ENCODE peak calls at places on chromosomes 3 and 15, in four cellular contexts. X is GM12878, T is HepG2, H is HCT116. F is an unnamed sample.

GRCh38 chr3:147397911-147398809 is 8.2 kb downstream of the ZIC4 start:
- DNase-seq in X (no peak), T (no peak), H (no peak), F (no peak)

GRCh38 chr15:32784571-32784970 is 66.8 kb downstream of the GREM1 start:
- DNase-seq in X (no peak), T (no peak), H (no peak), F (no peak)

GRCh38 chr3:169886671-169887070 is 16.9 kb upstream of the LRRC31 start:
- DNase-seq in X (no peak), T (no peak), H (no peak), F (no peak)

GRCh38 chr15:85120351-85121113 is 138.9 kb downstream of the PDE8A start:
- DNase-seq in X (no peak), T (no peak), H (no peak), F (no peak)

GRCh38 chr3:64321747-64322146 is 96.5 kb upstream of the PRICKLE2 start:
- DNase-seq in X (no peak), T (no peak), H (no peak), F (no peak)

GRCh38 chr3:122576174-122576940 is 1.1 kb upstream of the PARP15 start:
- DNase-seq in X (peak; percentile 100), T (no peak), H (no peak), F (no peak)

GRCh38 chr3:74465652-74466415 is 148.6 kb downstream of the CNTN3 start:
- DNase-seq in X (no peak), T (no peak), H (no peak), F (no peak)

GRCh38 chr3:112810561-112810960 is 36.1 kb downstream of the CD200R1L start:
- DNase-seq in X (no peak), T (no peak), H (no peak), F (no peak)

GRCh38 chr3:29347412-29347811 is 66.5 kb downstream of the RBMS3 start:
- DNase-seq in X (no peak), T (no peak), H (no peak), F (no peak)

GRCh38 chr3:123389338-123389910 is 59.5 kb downstream of the ADCY5 start:
- DNase-seq in X (no peak), T (no peak), H (no peak), F (no peak)

GRCh38 chr3:30344288-30344687 is 262.1 kb upstream of the TGFBR2 start:
- DNase-seq in X (no peak), T (peak; percentile 89), H (no peak), F (no peak)

GRCh38 chr3:130258532-130258952 is 86.9 kb upstream of the COL6A5 start:
- DNase-seq in X (no peak), T (no peak), H (no peak), F (no peak)

GRCh38 chr3:105970283-105970682 is 101.5 kb upstream of the CBLB start:
- DNase-seq in X (no peak), T (no peak), H (no peak), F (no peak)

GRCh38 chr15:49242820-49243219 is 72.8 kb downstream of the GALK2 start:
- DNase-seq in X (no peak), T (no peak), H (no peak), F (no peak)

GRCh38 chr15:71338251-71338650 is 223.0 kb downstream of the THSD4 start:
- DNase-seq in X (no peak), T (no peak), H (no peak), F (no peak)

GRCh38 chr3:140023616-140024530 is 88.9 kb downstream of the CLSTN2 start:
- DNase-seq in X (no peak), T (no peak), H (no peak), F (no peak)

GRCh38 chr3:130878464-130878863 is 15.4 kb upstream of the ATP2C1 start:
- DNase-seq in X (no peak), T (no peak), H (no peak), F (no peak)

GRCh38 chr15:25807063-25807462 is 56.1 kb downstream of the ATP10A start:
- DNase-seq in X (no peak), T (no peak), H (no peak), F (no peak)

GRCh38 chr15:101494251-101494796 is 4.8 kb upstream of the PCSK6 start:
- DNase-seq in X (no peak), T (no peak), H (no peak), F (no peak)

GRCh38 chr15:101497484-101498034 is 8.1 kb upstream of the PCSK6 start:
- DNase-seq in X (no peak), T (peak; percentile 77), H (no peak), F (no peak)

GRCh38 chr15:101497017-101497416 is 7.5 kb upstream of the PCSK6 start:
- DNase-seq in X (no peak), T (no peak), H (no peak), F (no peak)

GRCh38 chr15:101496198-101496986 is 6.9 kb upstream of the PCSK6 start:
- DNase-seq in X (no peak), T (no peak), H (no peak), F (no peak)

DNA sequence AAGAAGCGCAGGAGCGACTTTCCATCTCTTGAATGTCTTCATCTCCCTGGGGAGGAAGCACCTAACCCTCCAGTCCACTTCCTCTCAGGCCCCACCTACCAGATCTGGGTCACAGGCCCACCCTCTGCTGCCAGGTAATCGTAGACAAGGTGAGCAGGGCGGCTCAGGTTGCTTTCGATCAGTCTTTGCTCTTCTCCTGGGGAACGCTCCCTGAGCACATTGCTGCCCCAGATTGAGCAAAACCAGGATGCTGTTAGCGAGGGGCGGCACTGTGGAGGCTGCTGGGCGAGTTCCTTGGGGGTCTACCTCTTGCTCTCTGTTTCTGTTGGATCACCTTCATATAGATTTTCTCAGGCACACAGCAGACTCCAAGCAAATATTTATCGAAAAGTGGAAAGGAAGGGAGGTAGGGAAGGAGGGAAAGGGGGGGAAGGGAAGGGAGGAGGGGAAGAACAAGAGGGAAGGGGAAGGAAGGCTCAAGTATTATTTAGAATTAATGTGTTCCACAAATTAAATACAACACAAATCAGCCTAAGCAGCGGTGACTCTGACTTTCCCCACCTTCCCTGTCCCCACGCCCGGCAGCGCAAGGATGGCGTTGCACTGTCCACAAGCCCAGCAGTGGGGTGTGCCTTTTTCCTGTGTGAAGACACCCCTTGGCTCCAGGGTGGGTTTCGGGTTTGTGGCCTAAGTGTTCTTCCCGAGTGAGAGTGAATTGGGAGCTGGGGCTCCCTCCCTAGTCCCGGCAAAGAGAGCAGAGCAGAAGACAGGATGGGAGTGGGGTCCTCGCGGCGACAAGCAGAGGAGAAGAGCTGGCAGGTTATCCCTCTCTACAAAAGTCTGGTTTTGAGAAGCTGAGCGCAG is 6.1 kb upstream of the PCSK6 start:
- DNase-seq in X (no peak), T (no peak), H (no peak), F (no peak)
- TF ChIP-seq SIN3A in X (no peak), T (no peak), H (no peak), F (no peak)

DNA sequence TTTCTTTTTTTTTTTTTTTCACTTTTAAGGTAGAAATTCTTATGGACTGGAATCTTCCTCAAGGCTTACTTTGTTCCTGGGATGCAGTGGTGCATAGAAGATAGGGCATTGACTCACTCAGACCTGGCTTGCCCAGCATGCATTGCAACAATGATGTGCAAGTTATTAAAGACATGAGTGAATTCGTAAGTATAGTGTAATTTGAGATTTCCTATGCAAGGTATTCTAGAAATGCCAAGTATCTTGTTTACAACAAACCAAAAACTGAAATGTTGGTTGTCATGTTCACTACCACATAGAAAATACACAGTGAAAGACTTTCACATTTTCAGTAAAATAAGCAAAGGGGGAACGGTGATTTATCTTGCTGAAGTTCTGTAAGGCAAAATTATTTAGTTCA is 56.5 kb upstream of the FNDC3B start:
- DNase-seq in X (no peak), T (no peak), H (no peak), F (no peak)
- H3K4me1 ChIP-seq in X (no peaks in the 10 kb centered on the region), T (peaks cover 8% of the 10 kb centered on the region), H (no peaks in the 10 kb centered on the region), F (no peaks in the 10 kb centered on the region)

GRCh38 chr3:111577798-111578685 is 17.1 kb downstream of the ZBED2 start:
- DNase-seq in X (peak; percentile 39), T (peak; percentile 16), H (peak; percentile 69), F (no peak)
- TF ChIP-seq CTCF in X (peak; percentile 58), T (peak; percentile 56), H (peak; percentile 77), F (peak; percentile 30)

GRCh38 chr15:101684384-101684783 is 32.2 kb upstream of the TM2D3 start:
- DNase-seq in X (no peak), T (no peak), H (no peak), F (peak; percentile 20)
- TF ChIP-seq SIN3A in X (no peak), T (no peak), H (no peak), F (no peak)

GRCh38 chr3:189822726-189823125 is 191.5 kb downstream of the TP63 start:
- DNase-seq in X (no peak), T (no peak), H (no peak), F (no peak)

GRCh38 chr3:189824629-189825312 is 193.6 kb downstream of the TP63 start:
- DNase-seq in X (no peak), T (no peak), H (no peak), F (peak; percentile 75)

GRCh38 chr3:189821251-189821650 is 190.1 kb downstream of the TP63 start:
- DNase-seq in X (no peak), T (no peak), H (no peak), F (no peak)

DNA sequence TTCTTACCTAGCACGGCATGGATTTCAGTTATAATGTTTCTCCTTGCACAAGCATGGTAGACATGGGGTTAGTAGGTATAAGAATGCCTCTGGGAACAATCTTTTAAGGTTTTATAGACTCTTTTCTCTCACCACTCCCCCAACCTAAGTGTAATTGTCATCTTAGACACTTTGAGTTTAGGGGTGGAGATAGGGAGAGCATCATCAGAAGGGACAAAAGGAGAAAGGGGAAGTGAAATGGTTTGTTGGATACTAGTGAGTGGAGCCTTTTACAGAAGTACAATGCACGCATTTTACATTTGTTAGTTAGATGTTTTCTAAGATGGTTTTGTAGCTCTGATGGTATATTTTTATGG is 189.2 kb downstream of the TP63 start:
- DNase-seq in X (peak; percentile 23), T (no peak), H (no peak), F (no peak)
- H3K4me1 ChIP-seq in X (peaks cover 4% of the 10 kb centered on the region), T (no peaks in the 10 kb centered on the region), H (no peaks in the 10 kb centered on the region), F (no peaks in the 10 kb centered on the region)

GRCh38 chr3:155325263-155325835 is 31.9 kb upstream of the STRIT1 start:
- DNase-seq in X (no peak), T (peak; percentile 17), H (no peak), F (no peak)
- TF ChIP-seq CTCF in X (no peak), T (peak; percentile 31), H (peak; percentile 41), F (peak; percentile 28)

DNA sequence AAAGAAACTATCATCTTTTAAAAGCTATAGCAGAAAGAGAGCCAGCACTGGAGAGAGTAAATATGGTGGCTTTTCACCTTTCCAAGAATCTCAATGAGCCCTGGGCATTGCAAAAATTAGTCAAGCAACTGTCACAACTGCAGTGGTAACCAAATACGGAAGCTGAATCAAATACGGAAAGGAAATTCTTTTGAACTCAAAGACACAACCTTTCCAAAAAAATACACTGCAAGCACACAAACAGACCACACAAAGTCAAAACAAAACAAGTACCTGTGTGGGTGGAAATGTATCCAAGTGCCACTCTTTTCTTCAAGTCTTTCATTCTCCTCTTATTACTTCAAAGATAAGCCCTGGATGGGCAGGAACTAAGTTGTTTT is 17.6 kb downstream of the VGLL4 start:
- DNase-seq in X (peak; percentile 72), T (no peak), H (no peak), F (no peak)
- TF ChIP-seq SIN3A in X (no peak), T (no peak), H (no peak), F (no peak)